ENCODE peak calls at places on chromosomes 12 and 14, in six cellular contexts. Y, M, C, O, A and N are unnamed samples.

GRCh38 chr12:131128556-131128955 is 174.8 kb downstream of the ADGRD1 start:
- DNase-seq in Y (no peak), M (no peak), C (no peak), O (no peak), A (no peak), N (no peak)

GRCh38 chr14:94665121-94665520 is 52.9 kb downstream of the SERPINA3 start:
- DNase-seq in Y (no peak), M (no peak), C (no peak), O (peak), A (no peak), N (no peak)

GRCh38 chr12:109868182-109869051 is 11.9 kb downstream of the GLTP start:
- DNase-seq in Y (no peak), M (no peak), C (no peak), O (no peak), A (no peak), N (no peak)

GRCh38 chr12:62032838-62033237 is 227.4 kb upstream of the USP15 start:
- DNase-seq in Y (no peak), M (no peak), C (no peak), O (no peak), A (no peak), N (no peak)

GRCh38 chr12:8956073-8956472 is 6.6 kb upstream of the M6PR start:
- DNase-seq in Y (no peak), M (no peak), C (no peak), O (no peak), A (no peak), N (no peak)

GRCh38 chr12:106248849-106249371 is 1.1 kb upstream of the CKAP4 start:
- DNase-seq in Y (no peak), M (peak), C (no peak), O (peak), A (no peak), N (peak)

GRCh38 chr12:12735301-12735700 is 18.1 kb downstream of the CDKN1B start:
- DNase-seq in Y (no peak), M (no peak), C (no peak), O (peak), A (no peak), N (no peak)

GRCh38 chr12:44812062-44812461 is 64.1 kb downstream of the NELL2 start:
- DNase-seq in Y (no peak), M (no peak), C (no peak), O (peak), A (peak), N (no peak)

GRCh38 chr12:65335021-65335714 is 56.7 kb downstream of the MSRB3 start:
- DNase-seq in Y (no peak), M (no peak), C (no peak), O (peak), A (no peak), N (no peak)